ENCODE peak calls at places on chromosomes 11 and 22, in four cellular contexts. E, M, F and K are unnamed samples.

GRCh38 chr11:2388431-2389024 is 11.4 kb downstream of the CD81 start:
- DNase-seq in E (no peak), M (no peak), F (no peak), K (no peak)

GRCh38 chr11:635945-636510 is 1.0 kb upstream of the DRD4 start:
- DNase-seq in E (no peak), M (no peak), F (no peak), K (no peak)

GRCh38 chr22:46629291-46629690 is 9.1 kb downstream of the GRAMD4 start:
- DNase-seq in E (no peak), M (no peak), F (no peak), K (no peak)

GRCh38 chr11:64918056-64918455 is 1.0 kb upstream of the ATG2A start:
- DNase-seq in E (peak), M (no peak), F (no peak), K (no peak)

GRCh38 chr11:76635991-76636520 is 34.5 kb downstream of the LRRC32 start:
- DNase-seq in E (no peak), M (no peak), F (no peak), K (no peak)

GRCh38 chr11:15819679-15820286 is 536.6 kb downstream of the SOX6 start:
- DNase-seq in E (peak), M (peak), F (peak), K (peak)

GRCh38 chr22:39223091-39223710 is 21.6 kb downstream of the PDGFB start:
- DNase-seq in E (no peak), M (no peak), F (no peak), K (peak)

GRCh38 chr11:32366671-32367070 is 68.7 kb downstream of the WT1 start:
- DNase-seq in E (peak), M (no peak), F (no peak), K (no peak)

GRCh38 chr11:63915961-63916836 is 765 bp downstream of the RCOR2 start:
- DNase-seq in E (no peak), M (peak), F (peak), K (no peak)

GRCh38 chr22:29456211-29456671 is 17.9 kb downstream of the RFPL1 start:
- DNase-seq in E (peak), M (no peak), F (no peak), K (no peak)

GRCh38 chr11:73539506-73540084 is 58.3 kb downstream of the FAM168A start:
- DNase-seq in E (no peak), M (no peak), F (no peak), K (no peak)

GRCh38 chr11:4511267-4511666 is 28.8 kb downstream of the OR52K1 start:
- DNase-seq in E (no peak), M (no peak), F (no peak), K (peak)

GRCh38 chr11:65380460-65381126 is 1.9 kb downstream of the SLC25A45 start:
- DNase-seq in E (no peak), M (no peak), F (no peak), K (no peak)

GRCh38 chr11:100632970-100633452 is 54.1 kb upstream of the ARHGAP42 start:
- DNase-seq in E (peak), M (peak), F (peak), K (peak)

GRCh38 chr11:76770642-76771445 is 12.3 kb upstream of the TSKU start:
- DNase-seq in E (peak), M (no peak), F (no peak), K (peak)

GRCh38 chr11:68536706-68537105 is 76.2 kb downstream of the PPP6R3 start:
- DNase-seq in E (no peak), M (no peak), F (no peak), K (no peak)

GRCh38 chr11:68532719-68533369 is 72.3 kb downstream of the PPP6R3 start:
- DNase-seq in E (no peak), M (no peak), F (no peak), K (no peak)

GRCh38 chr11:68538025-68538424 is 77.5 kb downstream of the PPP6R3 start:
- DNase-seq in E (no peak), M (no peak), F (no peak), K (no peak)

GRCh38 chr11:68533945-68534344 is 73.4 kb downstream of the PPP6R3 start:
- DNase-seq in E (no peak), M (no peak), F (no peak), K (no peak)

DNA sequence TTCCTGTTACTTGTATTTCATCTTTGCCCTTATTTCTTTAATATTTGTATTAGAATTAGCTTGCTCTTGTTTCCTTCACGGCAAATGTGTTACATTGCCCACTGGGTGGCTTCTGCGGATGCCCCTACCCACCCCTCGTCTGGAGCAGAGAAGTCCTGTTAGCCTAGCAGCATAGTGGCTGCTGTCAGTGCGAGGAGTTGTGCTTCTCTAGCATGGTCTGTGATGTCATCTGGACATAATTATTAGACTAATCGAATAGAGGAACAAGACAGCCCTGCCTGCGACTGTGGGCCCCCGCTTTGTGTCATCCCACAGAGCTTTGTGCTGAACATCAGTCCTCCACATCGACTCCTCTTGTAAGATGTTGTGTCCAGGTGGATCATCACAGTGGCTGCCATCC is 74.5 kb downstream of the PPP6R3 start:
- DNase-seq in E (no peak), M (no peak), F (no peak), K (no peak)
- TF ChIP-seq CTCF in E (no peak), M (no peak), F (no peak), K (no peak)

GRCh38 chr22:43001271-43002197 is 13.4 kb downstream of the PACSIN2 start:
- DNase-seq in E (peak), M (no peak), F (no peak), K (no peak)

GRCh38 chr22:43004362-43005035 is 10.4 kb downstream of the PACSIN2 start:
- DNase-seq in E (no peak), M (no peak), F (no peak), K (no peak)

GRCh38 chr22:43005106-43005505 is 9.8 kb downstream of the PACSIN2 start:
- DNase-seq in E (no peak), M (no peak), F (no peak), K (no peak)

GRCh38 chr22:43000441-43001175 is 14.3 kb downstream of the PACSIN2 start:
- DNase-seq in E (peak), M (no peak), F (no peak), K (no peak)

GRCh38 chr22:43002198-43002577 is 12.8 kb downstream of the PACSIN2 start:
- DNase-seq in E (peak), M (no peak), F (no peak), K (no peak)
- H3K4me3 ChIP-seq in E (no peak), M (no peak), F (no peak), K (no peak)

GRCh38 chr22:48532986-48533385 is 1294.7 kb downstream of the BRD1 start:
- DNase-seq in E (no peak), M (no peak), F (no peak), K (no peak)

GRCh38 chr22:48528221-48528915 is 1299.3 kb downstream of the BRD1 start:
- DNase-seq in E (no peak), M (no peak), F (no peak), K (no peak)

GRCh38 chr22:48531721-48532435 is 1295.8 kb downstream of the BRD1 start:
- DNase-seq in E (no peak), M (no peak), F (no peak), K (no peak)

GRCh38 chr22:48530666-48531065 is 1297.0 kb downstream of the BRD1 start:
- DNase-seq in E (no peak), M (no peak), F (no peak), K (no peak)

DNA sequence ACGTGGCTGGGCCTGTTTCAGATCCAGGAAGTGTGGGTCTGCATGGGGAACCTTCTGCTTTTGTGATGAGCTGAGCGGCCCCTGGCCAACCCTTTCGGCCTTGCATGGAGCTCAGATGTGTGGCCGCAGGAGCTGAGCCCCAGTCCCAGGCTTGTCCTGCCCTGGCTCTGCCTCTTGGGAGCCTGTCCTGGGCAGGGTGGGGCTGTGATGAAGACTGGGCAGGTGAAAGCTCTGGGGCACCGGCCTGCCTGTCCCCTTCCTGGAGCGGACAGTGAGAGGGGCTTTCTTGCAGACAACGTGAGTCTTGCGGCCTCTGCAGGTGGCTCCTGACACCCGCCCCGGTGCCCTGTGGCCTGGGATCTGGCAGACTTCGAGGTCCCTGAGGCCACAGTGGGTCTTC is 1296.6 kb downstream of the BRD1 start:
- DNase-seq in E (no peak), M (no peak), F (no peak), K (no peak)
- TF ChIP-seq CTCF in E (no peak), M (no peak), F (no peak), K (no peak)

DNA sequence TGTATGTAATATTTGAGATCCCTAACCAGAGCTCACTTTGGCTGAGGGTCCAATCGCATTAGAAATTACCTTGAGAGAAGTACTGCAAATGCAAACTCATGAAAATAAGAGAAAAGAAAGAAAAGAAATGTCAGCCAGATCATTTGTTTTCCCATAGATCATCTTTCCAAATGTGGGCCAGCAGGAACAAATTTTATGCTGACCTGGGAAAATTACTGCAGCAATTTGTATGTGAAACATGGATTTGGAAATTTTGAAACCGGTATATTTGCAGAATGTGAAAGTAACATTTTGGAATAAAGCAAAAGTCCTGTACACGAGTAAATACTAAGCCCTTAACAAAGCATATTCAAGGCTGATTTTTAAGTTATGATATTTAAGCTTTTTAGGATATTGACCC is 1058.9 kb upstream of the CCDC90B start:
- DNase-seq in E (no peak), M (no peak), F (no peak), K (no peak)
- H3K4me3 ChIP-seq in E (no peak), M (no peak), F (no peak), K (no peak)